ENCODE peak calls at places on chromosomes 5 and 9, in eight cellular contexts. One of them, this sample, is unnamed.

GRCh38 chr5:38059876-38060275 is 198.5 kb upstream of the EGFLAM start:
- DNase-seq in HuH-7.5: no peak
- DNase-seq in iPS-NIHi11: no peak
- DNase-seq in adipocyte: no peak
- DNase-seq in amniotic stem cell: no peak
- DNase-seq in stimulated activated CD4-positive, alpha-beta T cell treated with anti-CD3 and anti-CD28 coated beads, Interleukin-4, amount 100 ng/mL, for 48 hours: no peak
- DNase-seq in activated CD4-positive, alpha-beta T cell treated with anti-CD3 and anti-CD28 coated beads, Interleukin-2, amount 50 U/mL, for 1 hour: no peak
- DNase-seq in HuH-7: no peak
- DNase-seq in this sample: peak

GRCh38 chr5:137741718-137742117 is 5.8 kb upstream of the KLHL3 start:
- DNase-seq in HuH-7.5: no peak
- DNase-seq in iPS-NIHi11: no peak
- DNase-seq in adipocyte: no peak
- DNase-seq in amniotic stem cell: no peak
- DNase-seq in stimulated activated CD4-positive, alpha-beta T cell treated with anti-CD3 and anti-CD28 coated beads, Interleukin-4, amount 100 ng/mL, for 48 hours: no peak
- DNase-seq in activated CD4-positive, alpha-beta T cell treated with anti-CD3 and anti-CD28 coated beads, Interleukin-2, amount 50 U/mL, for 1 hour: no peak
- DNase-seq in HuH-7: no peak
- DNase-seq in this sample: no peak

GRCh38 chr5:153552886-153553285 is 62.4 kb downstream of the GRIA1 start:
- DNase-seq in HuH-7.5: no peak
- DNase-seq in iPS-NIHi11: no peak
- DNase-seq in adipocyte: no peak
- DNase-seq in amniotic stem cell: no peak
- DNase-seq in stimulated activated CD4-positive, alpha-beta T cell treated with anti-CD3 and anti-CD28 coated beads, Interleukin-4, amount 100 ng/mL, for 48 hours: no peak
- DNase-seq in activated CD4-positive, alpha-beta T cell treated with anti-CD3 and anti-CD28 coated beads, Interleukin-2, amount 50 U/mL, for 1 hour: no peak
- DNase-seq in HuH-7: no peak
- DNase-seq in this sample: peak

GRCh38 chr5:39284552-39284951 is 65.2 kb upstream of the FYB1 start:
- DNase-seq in HuH-7.5: peak
- DNase-seq in iPS-NIHi11: no peak
- DNase-seq in adipocyte: no peak
- DNase-seq in amniotic stem cell: no peak
- DNase-seq in stimulated activated CD4-positive, alpha-beta T cell treated with anti-CD3 and anti-CD28 coated beads, Interleukin-4, amount 100 ng/mL, for 48 hours: no peak
- DNase-seq in activated CD4-positive, alpha-beta T cell treated with anti-CD3 and anti-CD28 coated beads, Interleukin-2, amount 50 U/mL, for 1 hour: no peak
- DNase-seq in HuH-7: peak
- DNase-seq in this sample: no peak

GRCh38 chr5:24623018-24623417 is 21.8 kb downstream of the CDH10 start:
- DNase-seq in HuH-7.5: no peak
- DNase-seq in iPS-NIHi11: no peak
- DNase-seq in adipocyte: no peak
- DNase-seq in amniotic stem cell: no peak
- DNase-seq in stimulated activated CD4-positive, alpha-beta T cell treated with anti-CD3 and anti-CD28 coated beads, Interleukin-4, amount 100 ng/mL, for 48 hours: no peak
- DNase-seq in activated CD4-positive, alpha-beta T cell treated with anti-CD3 and anti-CD28 coated beads, Interleukin-2, amount 50 U/mL, for 1 hour: no peak
- DNase-seq in HuH-7: no peak
- DNase-seq in this sample: peak

GRCh38 chr5:148309746-148310145 is 2.5 kb upstream of the SPINK7 start:
- DNase-seq in HuH-7.5: no peak
- DNase-seq in iPS-NIHi11: no peak
- DNase-seq in adipocyte: no peak
- DNase-seq in amniotic stem cell: no peak
- DNase-seq in stimulated activated CD4-positive, alpha-beta T cell treated with anti-CD3 and anti-CD28 coated beads, Interleukin-4, amount 100 ng/mL, for 48 hours: no peak
- DNase-seq in activated CD4-positive, alpha-beta T cell treated with anti-CD3 and anti-CD28 coated beads, Interleukin-2, amount 50 U/mL, for 1 hour: no peak
- DNase-seq in HuH-7: no peak
- DNase-seq in this sample: no peak

GRCh38 chr9:130535818-130536521 is 43.4 kb upstream of the FUBP3 start:
- DNase-seq in HuH-7.5: no peak
- DNase-seq in iPS-NIHi11: peak
- DNase-seq in adipocyte: peak
- DNase-seq in amniotic stem cell: no peak
- DNase-seq in stimulated activated CD4-positive, alpha-beta T cell treated with anti-CD3 and anti-CD28 coated beads, Interleukin-4, amount 100 ng/mL, for 48 hours: no peak
- DNase-seq in activated CD4-positive, alpha-beta T cell treated with anti-CD3 and anti-CD28 coated beads, Interleukin-2, amount 50 U/mL, for 1 hour: no peak
- DNase-seq in HuH-7: no peak
- DNase-seq in this sample: peak

GRCh38 chr5:97840643-97841042 is 657.6 kb upstream of the RIOK2 start:
- DNase-seq in HuH-7.5: no peak
- DNase-seq in iPS-NIHi11: no peak
- DNase-seq in adipocyte: no peak
- DNase-seq in amniotic stem cell: no peak
- DNase-seq in stimulated activated CD4-positive, alpha-beta T cell treated with anti-CD3 and anti-CD28 coated beads, Interleukin-4, amount 100 ng/mL, for 48 hours: no peak
- DNase-seq in activated CD4-positive, alpha-beta T cell treated with anti-CD3 and anti-CD28 coated beads, Interleukin-2, amount 50 U/mL, for 1 hour: no peak
- DNase-seq in HuH-7: no peak
- DNase-seq in this sample: peak

GRCh38 chr5:59767753-59768159 is 125.8 kb downstream of the PDE4D start:
- DNase-seq in HuH-7.5: no peak
- DNase-seq in iPS-NIHi11: no peak
- DNase-seq in adipocyte: no peak
- DNase-seq in amniotic stem cell: no peak
- DNase-seq in stimulated activated CD4-positive, alpha-beta T cell treated with anti-CD3 and anti-CD28 coated beads, Interleukin-4, amount 100 ng/mL, for 48 hours: no peak
- DNase-seq in activated CD4-positive, alpha-beta T cell treated with anti-CD3 and anti-CD28 coated beads, Interleukin-2, amount 50 U/mL, for 1 hour: no peak
- DNase-seq in HuH-7: no peak
- DNase-seq in this sample: peak

GRCh38 chr5:20972419-20972925 is 984.5 kb upstream of the CDH18 start:
- DNase-seq in HuH-7.5: peak
- DNase-seq in iPS-NIHi11: peak
- DNase-seq in adipocyte: peak
- DNase-seq in amniotic stem cell: peak
- DNase-seq in stimulated activated CD4-positive, alpha-beta T cell treated with anti-CD3 and anti-CD28 coated beads, Interleukin-4, amount 100 ng/mL, for 48 hours: no peak
- DNase-seq in activated CD4-positive, alpha-beta T cell treated with anti-CD3 and anti-CD28 coated beads, Interleukin-2, amount 50 U/mL, for 1 hour: no peak
- DNase-seq in HuH-7: peak
- DNase-seq in this sample: peak

GRCh38 chr5:20974423-20974822 is 986.4 kb upstream of the CDH18 start:
- DNase-seq in HuH-7.5: no peak
- DNase-seq in iPS-NIHi11: no peak
- DNase-seq in adipocyte: peak
- DNase-seq in amniotic stem cell: no peak
- DNase-seq in stimulated activated CD4-positive, alpha-beta T cell treated with anti-CD3 and anti-CD28 coated beads, Interleukin-4, amount 100 ng/mL, for 48 hours: no peak
- DNase-seq in activated CD4-positive, alpha-beta T cell treated with anti-CD3 and anti-CD28 coated beads, Interleukin-2, amount 50 U/mL, for 1 hour: no peak
- DNase-seq in HuH-7: no peak
- DNase-seq in this sample: no peak

This sample was measured in cardiac muscle cell.